ENCODE peak calls at places on chromosome 12, in seven cellular contexts. K is MM.1S; N is naive thymus-derived CD4-positive, alpha-beta T cell; E is AG04450; X is lower lobe of right lung; B is small intestine; Q is HL-60. T is an unnamed sample. For H3K27me3, the result is how much of the 10 kb centered on the place peaks cover.

GRCh38 chr12:87982208-87982607 is 47.0 kb downstream of the C12orf50 start:
- DNase-seq in B (no peak), E (peak), X (no peak), N (no peak), K (no peak), Q (no peak), T (no peak)

GRCh38 chr12:131122631-131123030 is 168.9 kb downstream of the ADGRD1 start:
- DNase-seq in E (no peak), X (no peak), Q (no peak), B (no peak), K (no peak), N (no peak), T (no peak)

GRCh38 chr12:68242777-68243176 is 10.6 kb downstream of the IL22 start:
- DNase-seq in B (no peak), N (no peak), K (no peak), E (no peak), Q (no peak), X (no peak), T (no peak)

GRCh38 chr12:49939307-49939706 is 11.2 kb upstream of the AQP2 start:
- DNase-seq in B (no peak), X (no peak), E (no peak), K (no peak), Q (no peak), N (no peak), T (no peak)

GRCh38 chr12:15823360-15824128 is 34.4 kb upstream of the EPS8 start:
- DNase-seq in Q (no peak), X (no peak), K (no peak), E (no peak), N (no peak), B (no peak), T (no peak)

GRCh38 chr12:27627123-27627835 is 69.0 kb upstream of the REP15 start:
- DNase-seq in Q (peak), E (peak), N (no peak), B (no peak), X (no peak), K (no peak), T (no peak)

GRCh38 chr12:99946131-99946530 is 38.6 kb downstream of the ANKS1B start:
- DNase-seq in E (no peak), X (no peak), K (no peak), Q (no peak), N (no peak), B (no peak), T (no peak)

GRCh38 chr12:116361404-116362223 is 84.1 kb upstream of the MED13L start:
- DNase-seq in X (no peak), K (peak), B (no peak), E (no peak), Q (no peak), N (no peak), T (no peak)

GRCh38 chr12:77584860-77585259 is 245.8 kb upstream of the NAV3 start:
- DNase-seq in K (no peak), N (no peak), B (no peak), Q (no peak), E (no peak), X (no peak), T (no peak)

GRCh38 chr12:8947737-8948136 is 1.7 kb downstream of the M6PR start:
- DNase-seq in B (no peak), E (no peak), K (no peak), N (no peak), X (no peak), Q (no peak), T (no peak)
- H3K27ac ChIP-seq in B (no peak), E (no peak), K (no peak), N (peak), X (no peak), Q (no peak), T (no peak)

GRCh38 chr12:132209654-132210222 is 65.5 kb downstream of the NOC4L start:
- DNase-seq in X (no peak), B (no peak), N (no peak), Q (no peak), K (no peak), E (no peak), T (no peak)

GRCh38 chr12:132211326-132211725 is 67.1 kb downstream of the NOC4L start:
- DNase-seq in K (no peak), E (no peak), B (no peak), Q (no peak), X (no peak), N (no peak), T (no peak)

GRCh38 chr12:132208153-132208823 is 64.0 kb downstream of the NOC4L start:
- DNase-seq in N (no peak), E (no peak), B (no peak), K (no peak), Q (no peak), X (no peak), T (no peak)

GRCh38 chr12:132211811-132212210 is 67.6 kb downstream of the NOC4L start:
- DNase-seq in X (no peak), Q (no peak), N (no peak), K (no peak), E (no peak), B (no peak), T (no peak)

DNA sequence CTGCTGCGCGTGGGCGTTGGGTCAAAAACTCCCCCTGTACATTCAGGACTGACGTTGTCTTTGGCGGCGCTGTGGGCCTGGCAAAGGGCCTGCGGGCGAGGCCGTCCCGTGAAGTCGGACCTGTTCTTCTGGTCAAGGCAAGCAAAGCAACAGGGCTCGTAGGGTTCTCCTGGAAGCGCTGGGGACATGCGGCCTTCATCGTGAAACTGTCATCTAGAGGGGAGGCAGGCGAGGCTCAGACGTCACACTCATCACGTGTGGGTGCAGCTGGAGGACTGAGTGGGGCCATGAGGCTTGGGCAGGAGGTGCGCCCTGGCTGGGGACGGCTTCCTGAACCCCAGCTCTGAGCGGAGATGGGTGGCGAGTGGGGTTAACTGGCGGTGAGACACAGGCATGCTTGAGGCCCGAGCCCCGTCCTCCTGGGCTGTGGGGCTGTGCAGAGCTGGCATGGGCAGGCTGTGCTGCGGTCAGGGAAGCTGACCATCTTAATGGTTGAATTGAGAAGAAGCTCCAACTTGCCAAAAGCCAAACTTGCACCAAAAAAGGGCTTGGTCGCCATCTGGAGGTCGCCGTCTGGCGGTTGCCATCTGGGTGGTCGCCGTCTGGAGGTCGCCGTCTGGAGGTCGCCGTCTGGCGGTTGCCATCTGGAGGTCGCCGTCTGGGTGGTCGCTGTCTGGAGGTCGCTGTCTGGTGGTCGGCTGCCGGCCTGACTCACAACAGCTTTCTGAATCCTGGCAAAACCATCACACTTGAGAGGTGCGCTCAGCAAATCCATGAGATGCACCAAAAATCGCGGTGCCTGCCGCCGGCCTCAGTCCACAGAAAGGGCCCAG is 66.2 kb downstream of the NOC4L start:
- DNase-seq in X (no peak), Q (no peak), B (no peak), N (no peak), K (no peak), E (no peak), T (no peak)
- H3K27me3 ChIP-seq in X (under half), Q (under half), B (under half), N (under half), K (under half), E (under half), T (under half)

GRCh38 chr12:115088328-115088994 is 404.5 kb upstream of the TBX3 start:
- DNase-seq in X (peak), K (no peak), N (no peak), Q (no peak), E (no peak), B (no peak), T (no peak)

GRCh38 chr12:115090783-115091182 is 406.8 kb upstream of the TBX3 start:
- DNase-seq in Q (no peak), X (no peak), E (no peak), K (no peak), B (no peak), N (no peak), T (no peak)

GRCh38 chr12:115085594-115085993 is 401.6 kb upstream of the TBX3 start:
- DNase-seq in B (no peak), K (no peak), Q (no peak), E (no peak), N (no peak), X (no peak), T (no peak)

GRCh38 chr12:115093261-115093660 is 409.3 kb upstream of the TBX3 start:
- DNase-seq in X (no peak), Q (no peak), K (no peak), E (no peak), B (no peak), N (no peak), T (no peak)

DNA sequence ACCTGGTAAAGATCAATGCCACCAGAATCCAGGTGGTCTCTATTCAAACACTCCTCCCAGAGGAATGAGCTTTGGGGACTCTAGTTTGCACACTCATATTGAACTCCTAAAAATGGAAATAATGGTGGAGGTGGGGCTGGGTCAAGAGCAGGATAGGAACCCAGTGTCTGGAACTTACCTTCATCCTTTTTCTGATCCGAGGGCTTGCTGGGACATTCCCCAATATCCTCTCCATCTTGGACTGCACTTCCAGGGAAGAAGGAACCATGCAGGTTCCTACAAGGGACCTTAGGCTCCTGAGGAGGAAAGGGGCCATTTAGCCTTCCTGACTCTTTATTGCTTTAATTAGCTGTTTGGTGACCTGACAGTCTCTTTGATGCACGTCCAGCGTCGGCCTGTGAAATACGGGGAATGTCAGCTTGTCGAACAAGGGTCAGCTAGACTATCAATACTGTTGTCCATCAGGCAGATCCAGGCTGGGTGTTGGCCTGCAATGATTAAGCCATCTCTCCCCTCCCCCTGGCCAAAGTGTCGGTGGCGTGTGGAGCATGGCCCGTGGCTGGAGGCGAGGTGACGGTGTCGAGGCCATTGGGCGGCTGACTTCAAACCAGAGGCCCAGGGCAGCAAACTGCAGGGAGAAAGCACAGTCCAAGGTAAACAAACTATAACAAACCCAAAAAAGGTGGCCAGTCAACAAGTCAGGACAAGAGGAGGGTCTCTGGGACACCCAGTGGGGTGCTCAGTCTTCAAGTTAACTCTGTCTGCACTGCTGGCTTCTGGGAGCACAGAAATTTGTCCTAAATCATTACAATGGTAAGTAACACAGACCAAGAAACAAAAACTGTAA is 405.2 kb upstream of the TBX3 start:
- DNase-seq in N (no peak), Q (no peak), B (no peak), X (no peak), E (no peak), K (no peak), T (no peak)
- H3K27ac ChIP-seq in N (no peak), Q (no peak), B (no peak), X (no peak), E (no peak), K (no peak), T (no peak)

GRCh38 chr12:132176920-132177551 is 32.8 kb downstream of the NOC4L start:
- DNase-seq in K (no peak), N (no peak), Q (no peak), E (no peak), B (no peak), X (no peak), T (no peak)

GRCh38 chr12:132175496-132176357 is 31.5 kb downstream of the NOC4L start:
- DNase-seq in K (no peak), E (no peak), B (no peak), X (no peak), N (no peak), Q (no peak), T (no peak)

GRCh38 chr12:132174703-132175490 is 30.6 kb downstream of the NOC4L start:
- DNase-seq in N (no peak), Q (no peak), K (no peak), B (peak), X (no peak), E (no peak), T (no peak)

GRCh38 chr12:132178314-132178713 is 34.1 kb downstream of the NOC4L start:
- DNase-seq in K (no peak), E (no peak), N (no peak), B (no peak), Q (peak), X (no peak), T (no peak)

GRCh38 chr12:132176358-132176919 is 32.2 kb downstream of the NOC4L start:
- DNase-seq in N (no peak), Q (no peak), K (no peak), X (no peak), E (no peak), B (no peak), T (no peak)
- H3K27me3 ChIP-seq in N (under half), Q (under half), K (under half), X (half or more), E (half or more), B (under half), T (under half)

DNA sequence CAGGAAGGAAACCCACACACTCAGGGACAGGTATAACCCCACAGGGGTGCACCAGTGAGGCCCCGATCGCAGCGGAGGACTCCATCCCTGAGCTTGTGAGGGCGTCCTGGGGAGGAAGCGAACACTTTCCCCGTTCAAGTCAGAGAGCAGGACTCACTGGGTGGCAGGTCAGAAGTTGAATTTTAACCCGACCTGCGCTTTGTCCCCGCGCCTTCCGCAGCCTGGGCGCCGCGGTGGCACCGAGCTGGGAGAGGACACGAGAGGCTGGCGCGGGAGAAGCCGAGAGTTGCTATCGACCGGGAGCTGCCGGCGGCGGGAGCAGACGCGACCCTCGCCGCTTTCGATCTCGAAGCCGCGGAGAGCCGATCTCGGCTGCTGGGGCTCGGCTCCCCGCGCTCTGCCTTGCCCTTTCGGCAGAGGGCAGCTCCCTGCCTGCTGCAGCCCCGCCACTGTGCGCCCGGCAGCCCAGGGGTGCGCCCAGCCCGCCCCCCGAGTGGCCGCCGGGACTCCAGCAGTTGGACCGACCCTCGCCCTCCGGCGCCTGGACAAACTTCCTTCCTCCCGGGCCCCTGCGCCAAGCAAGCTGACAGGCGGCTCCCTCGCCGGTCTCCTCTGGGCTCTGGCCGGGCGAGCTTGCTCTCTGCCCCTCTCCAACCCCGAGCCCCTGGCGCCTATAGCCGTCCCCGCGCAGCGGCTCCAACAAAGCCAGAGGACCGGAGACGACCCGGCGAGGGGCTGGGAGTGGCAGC is 918 bp downstream of the LIN7A start:
- DNase-seq in K (peak), N (no peak), X (peak), B (peak), E (no peak), Q (no peak), T (peak)
- H3K27ac ChIP-seq in K (no peak), N (no peak), X (peak), B (peak), E (peak), Q (peak), T (no peak)

GRCh38 chr12:120368789-120369475 is at the start of gene MSI1:
- DNase-seq in B (no peak), X (no peak), N (no peak), Q (no peak), E (no peak), K (no peak), T (no peak)
- H3K27me3 ChIP-seq in B (under half), X (half or more), N (under half), Q (under half), E (half or more), K (half or more), T (under half)

DNA sequence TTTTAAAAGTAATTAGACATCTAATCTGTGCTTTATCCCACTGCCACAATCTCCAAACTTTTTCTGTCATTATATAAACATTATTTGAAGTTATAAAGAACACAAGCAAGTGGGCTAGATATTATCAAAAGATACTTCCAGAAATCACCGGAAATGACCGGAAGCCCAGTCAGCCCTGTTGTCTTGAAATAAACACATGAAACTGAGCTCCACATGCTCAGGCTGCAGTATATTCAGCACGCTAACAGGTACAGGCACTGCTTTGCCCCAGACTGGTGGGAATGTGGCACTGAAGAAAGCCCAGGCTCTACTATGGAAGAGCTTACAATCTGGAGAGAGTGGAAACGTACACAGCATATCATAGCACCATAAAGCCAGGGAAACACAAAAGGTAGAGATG is 158.9 kb upstream of the PLEKHG7 start:
- DNase-seq in K (peak), B (no peak), Q (no peak), X (no peak), E (no peak), N (no peak), T (no peak)
- H3K27ac ChIP-seq in K (peak), B (peak), Q (no peak), X (no peak), E (no peak), N (no peak), T (no peak)

T was measured in iPS DF 6.9.